ENCODE peak calls at places on chromosomes 16 and 17, in five cellular contexts. O, W, H, X and C are unnamed samples.

GRCh38 chr16:7614022-7614795 is 281.6 kb downstream of the RBFOX1 start:
- DNase-seq in O (no peak), W (no peak), H (no peak), X (no peak), C (no peak)

GRCh38 chr17:35666967-35667552 is 64.4 kb upstream of the RASL10B start:
- DNase-seq in O (no peak), W (peak; percentile 13), H (no peak), X (no peak), C (peak; percentile 6)

GRCh38 chr16:30004811-30005242 is 6.0 kb downstream of the DOC2A start:
- DNase-seq in O (no peak), W (no peak), H (no peak), X (no peak), C (no peak)

GRCh38 chr17:59842901-59843652 is 49.7 kb downstream of the TUBD1 start:
- DNase-seq in O (no peak), W (peak; percentile 97), H (no peak), X (no peak), C (peak; percentile 97)

GRCh38 chr17:49218941-49219913 is 8.7 kb downstream of the ABI3 start:
- DNase-seq in O (no peak), W (no peak), H (no peak), X (no peak), C (no peak)

GRCh38 chr17:1871743-1872142 is 41.9 kb downstream of the RPA1 start:
- DNase-seq in O (no peak), W (no peak), H (no peak), X (no peak), C (no peak)

GRCh38 chr16:73058221-73058615 is 10.3 kb upstream of the ZFHX3 start:
- DNase-seq in O (no peak), W (no peak), H (no peak), X (no peak), C (peak; percentile 45)

GRCh38 chr16:27974896-27975540 is 88.5 kb downstream of the GSG1L start:
- DNase-seq in O (no peak), W (no peak), H (no peak), X (no peak), C (no peak)

GRCh38 chr17:38556234-38556633 is 49.5 kb downstream of the SRCIN1 start:
- DNase-seq in O (no peak), W (no peak), H (no peak), X (no peak), C (no peak)

GRCh38 chr17:17398188-17398927 is 78.4 kb upstream of the MED9 start:
- DNase-seq in O (no peak), W (no peak), H (no peak), X (no peak), C (peak; percentile 61)

GRCh38 chr16:17989255-17989654 is 347.3 kb downstream of the NPIPA8 start:
- DNase-seq in O (no peak), W (no peak), H (no peak), X (no peak), C (no peak)

GRCh38 chr16:17269434-17269833 is 201.3 kb downstream of the XYLT1 start:
- DNase-seq in O (no peak), W (no peak), H (no peak), X (no peak), C (no peak)

GRCh38 chr16:74297296-74297665 is 667 bp downstream of the PSMD7 start:
- DNase-seq in O (no peak), W (peak; percentile 46), H (peak; percentile 24), X (no peak), C (peak; percentile 28)

GRCh38 chr16:54213322-54213721 is 73.3 kb downstream of the IRX3 start:
- DNase-seq in O (no peak), W (no peak), H (no peak), X (no peak), C (no peak)

GRCh38 chr17:64628641-64629040 is 33.5 kb downstream of the SMURF2 start:
- DNase-seq in O (no peak), W (no peak), H (no peak), X (no peak), C (no peak)

GRCh38 chr16:69100046-69100765 is 5.2 kb upstream of the HAS3 start:
- DNase-seq in O (no peak), W (no peak), H (no peak), X (no peak), C (no peak)

GRCh38 chr16:3640632-3641501 is 13.6 kb upstream of the DNASE1 start:
- DNase-seq in O (no peak), W (no peak), H (no peak), X (no peak), C (no peak)

GRCh38 chr16:71441348-71441781 is 489 bp downstream of the TLE7 start:
- DNase-seq in O (no peak), W (no peak), H (no peak), X (no peak), C (no peak)

GRCh38 chr17:38921756-38922411 is 3.5 kb upstream of the LASP1NB start:
- DNase-seq in O (no peak), W (no peak), H (no peak), X (no peak), C (no peak)

GRCh38 chr17:42969006-42969581 is 4.8 kb upstream of the AARSD1 start:
- DNase-seq in O (no peak), W (peak; percentile 37), H (no peak), X (no peak), C (peak; percentile 87)

GRCh38 chr16:51305337-51305736 is 154.3 kb upstream of the SALL1 start:
- DNase-seq in O (no peak), W (no peak), H (no peak), X (no peak), C (no peak)

GRCh38 chr17:29138184-29138955 is 41.8 kb downstream of the MYO18A start:
- DNase-seq in O (no peak), W (no peak), H (no peak), X (no peak), C (no peak)

GRCh38 chr17:71432378-71433315 is 688.2 kb upstream of the SOX9 start:
- DNase-seq in O (no peak), W (peak; percentile 25), H (no peak), X (no peak), C (no peak)

GRCh38 chr16:58938856-58939255 is 204.7 kb upstream of the GOT2 start:
- DNase-seq in O (no peak), W (no peak), H (no peak), X (no peak), C (no peak)
- H3K4me3 ChIP-seq in O (no peak overlapping the region), W (no peak overlapping the region), H (no peak overlapping the region), X (no peak overlapping the region), C (no peak overlapping the region)

DNA sequence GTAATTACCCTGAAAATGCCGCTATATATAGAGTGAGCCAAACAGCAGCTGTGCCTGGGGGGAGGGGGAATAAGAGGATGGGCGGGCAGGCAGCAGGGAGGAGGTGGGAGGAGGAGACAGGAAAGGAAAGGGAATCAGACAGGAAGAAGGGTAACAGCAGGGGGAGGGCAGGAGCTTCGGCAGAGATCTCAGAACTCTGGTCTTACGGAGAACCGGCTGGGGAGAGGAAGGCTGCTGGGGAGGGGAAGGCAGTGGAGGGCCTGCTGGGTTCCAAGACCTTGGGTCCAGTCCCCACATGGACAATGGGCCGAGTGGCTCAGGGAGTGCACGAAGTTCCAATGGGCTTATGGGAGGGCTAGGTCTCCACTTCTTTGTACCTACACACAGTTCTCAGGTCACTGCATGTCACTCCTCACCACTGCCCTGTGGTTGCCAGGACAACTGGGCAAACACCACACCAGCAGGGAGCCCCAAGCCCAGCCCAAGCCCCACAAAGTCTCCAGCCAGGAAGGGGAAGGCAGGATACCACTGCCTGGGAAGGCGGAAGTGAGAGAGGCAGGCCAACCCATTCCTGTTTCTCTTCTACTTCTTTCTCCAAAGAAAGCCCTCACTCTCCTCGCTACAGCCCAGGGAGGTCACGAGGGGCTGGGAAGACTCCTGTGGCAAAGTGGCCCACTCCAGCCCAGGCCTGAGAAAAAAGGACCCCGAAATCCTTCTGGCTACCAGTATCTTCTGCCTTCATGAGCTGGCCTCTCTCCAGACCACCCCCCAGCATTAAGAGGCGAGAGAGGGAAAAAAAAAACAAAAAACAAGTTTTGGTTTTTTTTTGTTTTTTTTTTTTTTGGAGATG is 25.3 kb downstream of the G6PC3 start:
- DNase-seq in O (no peak), W (peak; percentile 97), H (peak; percentile 76), X (no peak), C (peak; percentile 84)
- TF ChIP-seq CTCF in O (no peak), W (peak; percentile 44), H (peak; percentile 41), X (no peak), C (peak; percentile 46)

GRCh38 chr17:5595831-5596230 is 11.5 kb upstream of the NLRP1 start:
- DNase-seq in O (no peak), W (no peak), H (no peak), X (no peak), C (no peak)
- H3K4me3 ChIP-seq in O (no peak overlapping the region), W (no peak overlapping the region), H (no peak overlapping the region), X (no peak overlapping the region), C (no peak overlapping the region)

DNA sequence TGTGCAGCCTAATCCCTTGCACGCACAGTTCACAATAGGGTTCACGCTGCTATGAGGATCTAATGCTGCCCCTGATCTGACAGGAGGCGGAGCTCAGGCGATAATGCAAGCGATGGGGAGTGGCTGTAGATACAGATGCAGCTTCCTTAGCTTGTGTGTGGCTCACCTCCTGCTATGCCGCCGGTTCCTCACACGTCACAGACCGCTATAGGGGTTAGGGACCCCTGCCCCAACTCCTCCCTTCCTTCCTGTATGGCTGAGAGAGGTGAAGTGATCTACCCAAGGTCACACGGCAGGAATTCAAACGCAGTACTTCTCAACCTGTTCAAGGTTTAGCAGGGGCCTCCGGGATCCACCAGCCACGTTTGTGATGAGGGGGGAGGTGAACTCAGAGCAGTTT is 13.4 kb upstream of the PLLP start:
- DNase-seq in O (no peak), W (no peak), H (no peak), X (no peak), C (no peak)
- TF ChIP-seq CTCF in O (no peak), W (no peak), H (no peak), X (no peak), C (no peak)

DNA sequence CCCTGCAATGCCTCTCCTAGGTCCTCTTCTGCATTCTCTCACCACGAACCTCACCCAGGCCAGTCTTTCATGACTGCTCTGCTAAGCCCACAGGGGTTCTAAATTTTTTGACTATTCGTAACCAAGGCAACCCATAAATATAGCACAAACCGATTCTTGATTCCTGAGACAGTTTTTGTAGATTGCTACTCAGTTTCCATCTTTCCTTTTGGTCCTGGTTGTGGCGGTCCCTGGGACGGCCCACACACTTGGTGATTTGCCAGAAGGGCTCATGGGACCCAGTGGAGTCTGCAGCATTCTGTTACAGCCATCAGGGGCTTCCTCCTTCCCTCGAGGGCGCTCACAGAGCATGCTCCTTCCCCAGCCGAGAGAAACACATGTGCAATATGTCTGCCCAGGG is 23.4 kb upstream of the MGAT5B start:
- DNase-seq in O (no peak), W (no peak), H (no peak), X (no peak), C (no peak)
- H3K4me3 ChIP-seq in O (no peak overlapping the region), W (no peak overlapping the region), H (no peak overlapping the region), X (no peak overlapping the region), C (no peak overlapping the region)

DNA sequence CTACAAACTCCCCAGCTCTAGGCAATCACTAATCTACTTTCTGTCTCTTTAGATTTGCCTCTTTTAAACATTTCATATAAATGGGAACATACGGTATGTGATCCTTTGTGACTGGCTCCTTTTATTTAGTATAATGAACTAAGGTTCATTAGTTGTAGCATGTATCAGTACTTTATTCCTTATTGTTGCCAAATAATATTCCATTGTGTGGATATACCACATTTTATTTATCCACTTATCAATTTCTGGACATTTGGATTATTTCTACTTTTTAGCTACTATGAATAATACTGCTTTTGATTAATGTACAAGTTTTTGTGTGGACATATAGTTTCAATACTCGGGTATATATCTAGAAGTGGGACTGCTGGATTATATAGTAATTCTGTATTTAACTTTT is 7.9 kb downstream of the DDX19B start:
- DNase-seq in O (no peak), W (no peak), H (no peak), X (no peak), C (no peak)
- TF ChIP-seq CTCF in O (no peak), W (no peak), H (no peak), X (no peak), C (no peak)